ENCODE peak calls at places on chromosomes 6 and 20, in five cellular contexts. R, I, C, T and D are unnamed samples.
A peak's percentile ranks its signal among the peaks of the same experiment; 100 is the strongest.

GRCh38 chr20:56809668-56810067 is 180.6 kb downstream of the TFAP2C start:
- DNase-seq in R (no peak), I (no peak), C (no peak), T (no peak), D (no peak)

GRCh38 chr6:163226836-163227485 is 187.6 kb upstream of the QKI start:
- DNase-seq in R (peak; percentile 84), I (no peak), C (no peak), T (no peak), D (peak; percentile 1)

GRCh38 chr6:158603261-158604047 is 41.1 kb downstream of the DYNLT1 start:
- DNase-seq in R (no peak), I (no peak), C (no peak), T (no peak), D (no peak)

GRCh38 chr6:33197431-33198048 is 2.9 kb downstream of the RXRB start:
- DNase-seq in R (peak; percentile 54), I (no peak), C (peak; percentile 38), T (peak; percentile 37), D (peak; percentile 64)

GRCh38 chr6:159013229-159013628 is 13.2 kb upstream of the RSPH3 start:
- DNase-seq in R (peak; percentile 25), I (no peak), C (no peak), T (no peak), D (peak; percentile 68)

GRCh38 chr6:104574135-104574750 is 285.5 kb downstream of the HACE1 start:
- DNase-seq in R (no peak), I (no peak), C (no peak), T (no peak), D (no peak)

GRCh38 chr6:161405418-161405817 is 131.6 kb upstream of the AGPAT4 start:
- DNase-seq in R (no peak), I (no peak), C (no peak), T (no peak), D (no peak)

GRCh38 chr6:1029196-1029595 is 282.7 kb upstream of the FOXQ1 start:
- DNase-seq in R (no peak), I (no peak), C (no peak), T (no peak), D (peak; percentile 61)

GRCh38 chr6:17193376-17193775 is 87.8 kb upstream of the RBM24 start:
- DNase-seq in R (no peak), I (no peak), C (no peak), T (no peak), D (no peak)

GRCh38 chr20:54980321-54980960 is 505.0 kb downstream of the DOK5 start:
- DNase-seq in R (peak; percentile 1), I (no peak), C (peak; percentile 40), T (no peak), D (no peak)

GRCh38 chr6:144284753-144285547 is at the start of gene UTRN:
- DNase-seq in R (peak; percentile 87), I (no peak), C (peak; percentile 36), T (peak; percentile 80), D (peak; percentile 83)

GRCh38 chr6:137975058-137975940 is 108.2 kb downstream of the TNFAIP3 start:
- DNase-seq in R (peak; percentile 31), I (no peak), C (peak; percentile 85), T (no peak), D (peak; percentile 18)

GRCh38 chr20:46438156-46438750 is 31.8 kb upstream of the ELMO2 start:
- DNase-seq in R (peak; percentile 11), I (no peak), C (peak; percentile 26), T (no peak), D (peak; percentile 41)

GRCh38 chr20:16821211-16822089 is 73.3 kb downstream of the OTOR start:
- DNase-seq in R (peak; percentile 7), I (no peak), C (peak; percentile 36), T (peak; percentile 9), D (peak; percentile 34)

GRCh38 chr6:22145823-22146379 is 150.9 kb downstream of the PRL start:
- DNase-seq in R (peak; percentile 79), I (no peak), C (no peak), T (no peak), D (peak; percentile 73)

GRCh38 chr6:134802426-134803058 is 147.4 kb downstream of the ALDH8A1 start:
- DNase-seq in R (peak; percentile 33), I (no peak), C (no peak), T (no peak), D (peak; percentile 34)

GRCh38 chr6:163092846-163093245 is 321.7 kb upstream of the QKI start:
- DNase-seq in R (no peak), I (no peak), C (no peak), T (no peak), D (no peak)

GRCh38 chr6:35328108-35328723 is 14.1 kb upstream of the PPARD start:
- DNase-seq in R (no peak), I (no peak), C (peak; percentile 41), T (no peak), D (no peak)

GRCh38 chr6:45697605-45698004 is 318.1 kb downstream of the CLIC5 start:
- DNase-seq in R (peak; percentile 94), I (no peak), C (no peak), T (no peak), D (peak; percentile 99)

GRCh38 chr20:48247961-48248360 is 462.7 kb upstream of the SULF2 start:
- DNase-seq in R (no peak), I (no peak), C (no peak), T (no peak), D (no peak)

GRCh38 chr6:82924799-82925535 is 140.7 kb downstream of the UBE3D start:
- DNase-seq in R (no peak), I (no peak), C (no peak), T (no peak), D (peak; percentile 47)

GRCh38 chr6:99894815-99895214 is 99.2 kb downstream of the MCHR2 start:
- DNase-seq in R (no peak), I (no peak), C (no peak), T (no peak), D (no peak)

GRCh38 chr6:159594750-159595117 is 98.3 kb downstream of the SOD2 start:
- DNase-seq in R (peak; percentile 87), I (no peak), C (no peak), T (no peak), D (peak; percentile 64)

GRCh38 chr6:156545021-156545420 is 232.2 kb upstream of the ARID1B start:
- DNase-seq in R (no peak), I (no peak), C (no peak), T (no peak), D (no peak)

GRCh38 chr6:133184798-133185380 is 56.3 kb upstream of the EYA4 start:
- DNase-seq in R (peak; percentile 41), I (no peak), C (peak; percentile 27), T (no peak), D (peak; percentile 31)

GRCh38 chr6:170003027-170003426 is 251.6 kb downstream of the ERMARD start:
- DNase-seq in R (no peak), I (no peak), C (no peak), T (no peak), D (no peak)

GRCh38 chr6:107460074-107460631 is 789 bp upstream of the PDSS2 start:
- DNase-seq in R (no peak), I (no peak), C (no peak), T (no peak), D (no peak)

GRCh38 chr20:19300395-19300794 is 88.0 kb downstream of the SLC24A3 start:
- DNase-seq in R (no peak), I (no peak), C (no peak), T (no peak), D (no peak)

GRCh38 chr20:25402583-25402982 is 4.9 kb upstream of the GINS1 start:
- DNase-seq in R (peak; percentile 15), I (no peak), C (no peak), T (no peak), D (no peak)

GRCh38 chr6:115729036-115729435 is 331.7 kb downstream of the FRK start:
- DNase-seq in R (no peak), I (no peak), C (no peak), T (no peak), D (no peak)

GRCh38 chr20:45355209-45355608 is 7.0 kb upstream of the SDC4 start:
- DNase-seq in R (peak; percentile 81), I (no peak), C (peak; percentile 25), T (no peak), D (peak; percentile 61)

GRCh38 chr6:133748628-133749027 is 140.3 kb upstream of the TCF21 start:
- DNase-seq in R (no peak), I (no peak), C (no peak), T (no peak), D (peak; percentile 50)

GRCh38 chr6:166223091-166223490 is 55.4 kb upstream of the TBXT start:
- DNase-seq in R (no peak), I (no peak), C (no peak), T (no peak), D (no peak)

GRCh38 chr20:52047811-52048302 is 143.7 kb downstream of the ZFP64 start:
- DNase-seq in R (peak; percentile 87), I (no peak), C (no peak), T (no peak), D (no peak)

GRCh38 chr20:20411841-20412240 is 43.9 kb downstream of the INSM1 start:
- DNase-seq in R (no peak), I (no peak), C (no peak), T (no peak), D (no peak)

DNA sequence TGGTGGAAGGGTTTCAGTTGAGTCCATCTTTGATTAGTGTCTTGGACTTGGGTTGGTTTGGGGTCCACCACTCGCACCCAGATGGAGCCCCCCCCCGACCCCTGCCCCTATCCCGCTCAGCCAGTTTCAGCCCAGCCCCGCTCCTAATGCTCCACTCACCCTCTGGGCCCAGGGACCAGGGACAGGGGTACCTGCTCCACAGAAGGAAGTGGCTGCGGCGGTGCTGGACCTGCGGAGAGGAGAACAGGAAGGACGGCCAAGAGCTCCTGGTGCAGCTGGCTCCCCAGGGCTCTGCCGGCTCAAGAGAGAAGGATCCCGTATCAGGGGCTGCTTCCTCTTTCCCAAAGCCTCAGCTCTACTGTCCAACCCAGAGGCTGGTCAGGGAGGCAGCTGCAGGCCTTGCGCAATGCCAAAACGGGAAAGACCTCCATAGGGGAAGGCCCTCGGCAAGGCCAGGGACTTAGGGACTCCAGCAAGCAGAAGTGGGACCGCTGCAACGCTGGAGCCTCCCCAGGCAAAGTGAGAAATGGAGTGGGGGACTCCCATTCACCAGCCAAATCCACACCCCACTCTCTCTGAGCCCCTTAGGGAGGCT is at the start of gene SIGLEC1:
- DNase-seq in R (no peak), I (no peak), C (no peak), T (peak; percentile 54), D (no peak)
- H3K4me3 ChIP-seq in R (no peak within 1 kb of the TSS), I (no peak within 1 kb of the TSS), C (no peak within 1 kb of the TSS), T (no peak within 1 kb of the TSS), D (no peak within 1 kb of the TSS)

GRCh38 chr6:116974942-116975341 is 97.9 kb downstream of the RFX6 start:
- DNase-seq in R (no peak), I (no peak), C (no peak), T (no peak), D (no peak)
- TF ChIP-seq CTCF in R (no peak), I (no peak), C (no peak), T (no peak), D (no peak)

DNA sequence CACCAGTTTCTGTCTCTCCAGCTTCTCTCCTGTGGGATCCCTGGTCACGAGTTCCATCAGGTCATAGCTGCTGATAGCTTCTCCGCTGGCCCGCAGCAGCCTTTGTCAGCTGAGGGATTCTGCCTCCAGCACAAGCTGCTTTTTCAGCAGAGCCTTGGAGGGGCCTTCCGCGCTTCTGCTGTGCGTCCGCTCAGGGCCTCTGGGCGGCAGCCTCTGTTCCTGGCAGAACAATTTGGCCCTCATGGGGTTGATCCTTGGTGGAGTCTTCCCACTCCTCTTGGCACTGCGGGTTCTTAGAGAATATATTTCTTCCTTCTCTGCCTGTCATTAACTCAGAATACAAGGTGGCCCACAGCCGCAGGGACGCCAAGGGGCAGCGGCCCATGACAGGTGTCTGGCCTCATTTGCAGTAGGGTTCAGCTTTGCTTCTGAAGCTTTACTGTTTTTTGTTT is 158.8 kb downstream of the DTNBP1 start:
- DNase-seq in R (peak; percentile 55), I (no peak), C (no peak), T (peak; percentile 16), D (peak; percentile 33)
- H3K4me3 ChIP-seq in R (no peak overlapping the region), I (no peak overlapping the region), C (no peak overlapping the region), T (no peak overlapping the region), D (no peak overlapping the region)

GRCh38 chr6:30238178-30238795 is 25.1 kb upstream of the TRIM26 start:
- DNase-seq in R (no peak), I (no peak), C (peak; percentile 31), T (no peak), D (peak; percentile 39)
- TF ChIP-seq CTCF in R (peak; percentile 50), I (peak; percentile 40), C (peak; percentile 42), T (peak; percentile 20), D (peak; percentile 63)